ENCODE peak calls at places on chromosomes 1 and 21, in ten cellular contexts. W, T, X, J, K, P, C, D, Y and A are unnamed samples.

GRCh38 chr1:17119744-17120482 is 662 bp upstream of the PADI2 start:
- DNase-seq in K (no peak), T (no peak), X (no peak), J (no peak), C (no peak), W (no peak), D (no peak), P (no peak), Y (peak; percentile 72), A (no peak)

GRCh38 chr1:86395771-86396502 is at the start of gene ODF2L:
- DNase-seq in X (peak; percentile 90), Y (peak; percentile 96), T (peak; percentile 29), W (peak; percentile 91), D (peak; percentile 91), C (peak; percentile 91), K (peak; percentile 77), P (peak; percentile 86), J (peak; percentile 94), A (peak; percentile 85)

GRCh38 chr1:5585256-5585655 is 407.0 kb downstream of the NPHP4 start:
- DNase-seq in P (no peak), X (no peak), C (no peak), D (no peak), K (no peak), W (no peak), Y (no peak), T (no peak), J (no peak), A (no peak)

GRCh38 chr1:231603598-231604275 is 22.9 kb upstream of the DISC1 start:
- DNase-seq in D (no peak), T (no peak), C (no peak), X (peak; percentile 40), Y (no peak), P (peak; percentile 71), W (peak; percentile 79), K (peak; percentile 65), J (peak; percentile 81), A (no peak)

GRCh38 chr1:83954301-83954823 is 44.6 kb downstream of the TTLL7 start:
- DNase-seq in D (no peak), W (peak; percentile 58), J (no peak), T (no peak), Y (no peak), K (no peak), C (no peak), P (no peak), X (no peak), A (no peak)

GRCh38 chr1:154943649-154944421 is 7.3 kb upstream of the PMVK start:
- DNase-seq in J (peak; percentile 51), X (no peak), P (no peak), K (no peak), T (no peak), W (peak; percentile 58), C (no peak), D (no peak), Y (no peak), A (no peak)

GRCh38 chr1:235302143-235302542 is 25.8 kb downstream of the ARID4B start:
- DNase-seq in C (no peak), J (no peak), D (no peak), W (no peak), Y (no peak), P (no peak), K (no peak), X (no peak), T (no peak), A (no peak)

GRCh38 chr1:173887627-173888026 is 19.4 kb downstream of the ZBTB37 start:
- DNase-seq in X (no peak), P (no peak), W (no peak), T (no peak), J (no peak), C (no peak), K (no peak), Y (no peak), D (no peak), A (no peak)

GRCh38 chr1:153639280-153639679 is 5.4 kb downstream of the CHTOP start:
- DNase-seq in D (no peak), Y (no peak), T (no peak), P (no peak), W (no peak), C (no peak), K (no peak), X (no peak), J (no peak), A (peak; percentile 61)

GRCh38 chr1:16110884-16111283 is 37.4 kb upstream of the FAM131C start:
- DNase-seq in P (no peak), J (no peak), C (no peak), T (no peak), Y (no peak), W (no peak), K (no peak), D (no peak), X (no peak), A (no peak)

GRCh38 chr1:49016030-49016991 is 239.6 kb upstream of the BEND5 start:
- DNase-seq in K (no peak), Y (no peak), P (no peak), W (no peak), X (no peak), D (no peak), C (no peak), T (no peak), J (no peak), A (no peak)

GRCh38 chr1:55894521-55894920 is 679.4 kb upstream of the USP24 start:
- DNase-seq in J (no peak), P (peak; percentile 78), Y (no peak), W (no peak), D (no peak), T (no peak), K (peak; percentile 86), C (no peak), X (no peak), A (no peak)

GRCh38 chr1:13759072-13759471 is 59.1 kb downstream of the PRDM2 start:
- DNase-seq in W (no peak), Y (no peak), D (no peak), J (no peak), X (no peak), C (no peak), K (no peak), P (no peak), T (no peak), A (no peak)

DNA sequence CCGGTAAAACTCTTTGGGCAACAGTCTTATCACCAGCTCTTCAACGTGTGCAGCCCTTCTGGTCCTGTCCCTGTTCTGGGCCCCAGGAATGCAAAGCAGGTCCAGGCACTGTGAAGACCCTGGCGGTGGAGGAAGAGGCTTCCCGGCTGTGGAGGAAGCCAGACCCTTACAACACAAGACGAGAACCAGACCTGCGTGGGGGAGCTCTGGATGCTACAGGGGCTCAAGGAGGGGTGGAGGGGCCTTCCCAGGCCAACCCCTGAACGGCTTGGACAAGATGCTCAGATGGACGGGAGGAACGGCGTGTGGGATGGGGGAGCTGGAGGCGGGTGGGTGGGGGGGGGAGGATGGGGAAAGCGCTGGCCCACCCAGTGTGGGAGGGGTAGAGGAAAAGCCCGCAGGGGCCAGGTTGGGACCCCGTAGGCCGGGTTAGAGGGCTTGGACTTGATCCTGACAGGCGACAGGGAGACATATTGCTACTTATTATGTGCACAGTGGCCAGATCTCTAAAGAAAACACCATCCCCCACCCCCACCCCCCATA is 5.1 kb upstream of the OLIG2 start:
- DNase-seq in W (no peak), D (peak; percentile 34), C (no peak), K (no peak), X (no peak), J (no peak), P (no peak), T (no peak), Y (no peak), A (no peak)
- H3K4me3 ChIP-seq in W (no peak overlapping the region), D (no peak overlapping the region), C (no peak overlapping the region), K (no peak overlapping the region), X (no peak overlapping the region), J (no peak overlapping the region), P (no peak overlapping the region), T (no peak overlapping the region), Y (no peak overlapping the region), A (no peak overlapping the region)

GRCh38 chr1:156146749-156147405 is 6.5 kb upstream of the SEMA4A start:
- DNase-seq in J (peak; percentile 68), Y (peak; percentile 63), C (no peak), P (no peak), W (no peak), X (no peak), D (no peak), K (no peak), T (no peak), A (no peak)

GRCh38 chr1:156148236-156148635 is 5.1 kb upstream of the SEMA4A start:
- DNase-seq in X (no peak), P (no peak), Y (no peak), W (no peak), C (no peak), T (no peak), K (no peak), J (peak; percentile 61), D (no peak), A (no peak)

GRCh38 chr1:156145622-156146005 is 7.8 kb upstream of the SEMA4A start:
- DNase-seq in K (no peak), D (no peak), P (no peak), J (no peak), Y (no peak), T (no peak), W (no peak), C (no peak), X (no peak), A (no peak)

GRCh38 chr1:156144747-156145146 is 8.6 kb upstream of the SEMA4A start:
- DNase-seq in C (no peak), X (no peak), K (no peak), D (no peak), T (no peak), Y (no peak), J (peak; percentile 66), P (no peak), W (no peak), A (no peak)

GRCh38 chr1:156146006-156146748 is 7.2 kb upstream of the SEMA4A start:
- DNase-seq in T (peak; percentile 85), D (peak; percentile 77), X (peak; percentile 92), K (peak; percentile 94), W (peak; percentile 89), J (peak; percentile 92), P (peak; percentile 95), Y (no peak), C (peak; percentile 71), A (no peak)
- H3K4me3 ChIP-seq in T (no peak overlapping the region), D (no peak overlapping the region), X (no peak overlapping the region), K (no peak overlapping the region), W (peak overlapping the region; percentile 1), J (no peak overlapping the region), P (no peak overlapping the region), Y (no peak overlapping the region), C (peak overlapping the region; percentile 40), A (peak overlapping the region; percentile 6)

DNA sequence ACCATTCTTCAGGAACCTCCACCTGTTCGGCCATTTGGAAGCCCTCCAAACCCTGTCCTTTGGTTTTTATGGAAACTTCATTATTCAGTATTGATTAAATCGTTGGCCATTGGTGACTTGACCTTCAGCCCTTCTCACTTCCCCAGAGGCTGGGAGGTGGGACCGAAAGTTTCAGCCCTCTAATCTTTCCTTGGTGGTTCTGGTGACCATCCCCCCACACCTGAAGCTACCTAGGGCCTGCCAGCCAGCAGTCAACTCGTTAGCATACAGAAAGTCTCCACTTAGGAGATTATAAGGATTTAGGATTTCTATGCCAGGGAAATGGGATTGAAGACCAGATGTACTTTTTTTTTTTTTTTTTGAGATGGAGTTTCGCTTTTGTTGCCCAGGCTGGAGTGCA is 6.7 kb downstream of the DHX9 start:
- DNase-seq in D (no peak), T (no peak), J (no peak), C (no peak), X (no peak), P (no peak), K (no peak), W (no peak), Y (no peak), A (no peak)
- H3K4me3 ChIP-seq in D (no peak overlapping the region), T (no peak overlapping the region), J (no peak overlapping the region), C (no peak overlapping the region), X (no peak overlapping the region), P (no peak overlapping the region), K (no peak overlapping the region), W (no peak overlapping the region), Y (no peak overlapping the region), A (no peak overlapping the region)

GRCh38 chr1:36783475-36783874 is 250.8 kb downstream of the GRIK3 start:
- DNase-seq in D (no peak), C (no peak), J (no peak), Y (no peak), P (no peak), X (no peak), K (no peak), T (no peak), W (no peak), A (no peak)
- H3K4me3 ChIP-seq in D (no peak overlapping the region), C (no peak overlapping the region), J (no peak overlapping the region), Y (no peak overlapping the region), P (no peak overlapping the region), X (no peak overlapping the region), K (no peak overlapping the region), T (no peak overlapping the region), W (no peak overlapping the region), A (no peak overlapping the region)